ENCODE peak calls at places on chromosomes 4 and X, in seven cellular contexts. N is SK-N-SH, P is A549, B is K562, G is HCT116, V is WTC11, S is GM12878. L is an unnamed sample.

GRCh38 chrX:136779346-136779781 is 1.4 kb downstream of the ARHGEF6 start:
- DNase-seq in S (peak), N (no peak), B (no peak), P (no peak), G (no peak), V (no peak), L (peak)

GRCh38 chr4:73883306-73883705 is 14.1 kb downstream of the CXCL1 start:
- DNase-seq in S (no peak), P (no peak), G (no peak), B (no peak), V (no peak), N (no peak), L (peak)

GRCh38 chr4:141391293-141391692 is 170.6 kb downstream of the ZNF330 start:
- DNase-seq in G (no peak), V (no peak), S (no peak), N (no peak), B (no peak), P (no peak), L (no peak)

GRCh38 chr4:129747756-129748155 is 651.8 kb downstream of the C4orf33 start:
- DNase-seq in P (no peak), G (no peak), S (no peak), V (no peak), N (no peak), B (no peak), L (no peak)

GRCh38 chrX:129759576-129760061 is 20.1 kb upstream of the SASH3 start:
- DNase-seq in G (no peak), V (no peak), B (peak), P (peak), S (no peak), N (no peak), L (peak)

GRCh38 chr4:174522183-174523002 is at the start of gene HPGD:
- DNase-seq in P (peak), S (no peak), N (peak), G (no peak), V (peak), B (peak), L (no peak)

GRCh38 chr4:10115657-10116624 is 658 bp downstream of the WDR1 start:
- DNase-seq in V (peak), S (peak), N (peak), G (peak), P (peak), B (peak), L (peak)

GRCh38 chrX:39631275-39631674 is 466.5 kb downstream of the BCOR start:
- DNase-seq in N (no peak), B (no peak), S (no peak), P (no peak), G (no peak), V (no peak), L (no peak)

GRCh38 chr4:161256716-161257115 is 907.1 kb downstream of the FSTL5 start:
- DNase-seq in N (no peak), B (no peak), V (no peak), P (peak), G (peak), S (no peak), L (peak)

GRCh38 chr4:161249779-161250440 is 913.9 kb downstream of the FSTL5 start:
- DNase-seq in P (no peak), N (no peak), S (no peak), V (no peak), G (no peak), B (no peak), L (no peak)

GRCh38 chr4:161256172-161256571 is 907.6 kb downstream of the FSTL5 start:
- DNase-seq in P (no peak), B (no peak), V (peak), N (no peak), S (no peak), G (peak), L (no peak)

GRCh38 chr4:161252520-161253141 is 911.2 kb downstream of the FSTL5 start:
- DNase-seq in B (no peak), P (peak), G (peak), N (no peak), V (no peak), S (peak), L (peak)

GRCh38 chr4:161254375-161254774 is 909.4 kb downstream of the FSTL5 start:
- DNase-seq in G (no peak), B (no peak), N (no peak), S (no peak), V (no peak), P (peak), L (peak)
- TF ChIP-seq CTCF in G (peak), B (no peak), N (no peak), S (no peak), V (no peak), P (peak), L (no peak)

GRCh38 chrX:2969021-2969420 is 37.3 kb upstream of the ARSH start:
- DNase-seq in P (no peak), B (no peak), V (no peak), N (no peak), S (no peak), G (no peak), L (no peak)

GRCh38 chrX:2967012-2967411 is 37.9 kb upstream of the ARSD start:
- DNase-seq in N (no peak), G (no peak), B (no peak), S (no peak), V (no peak), P (peak), L (no peak)

GRCh38 chrX:2967584-2967983 is 38.4 kb upstream of the ARSD start:
- DNase-seq in G (no peak), N (no peak), P (no peak), V (no peak), B (no peak), S (no peak), L (no peak)

GRCh38 chrX:2965965-2966364 is 36.8 kb upstream of the ARSD start:
- DNase-seq in N (no peak), P (no peak), S (no peak), B (no peak), G (no peak), V (no peak), L (peak)

DNA sequence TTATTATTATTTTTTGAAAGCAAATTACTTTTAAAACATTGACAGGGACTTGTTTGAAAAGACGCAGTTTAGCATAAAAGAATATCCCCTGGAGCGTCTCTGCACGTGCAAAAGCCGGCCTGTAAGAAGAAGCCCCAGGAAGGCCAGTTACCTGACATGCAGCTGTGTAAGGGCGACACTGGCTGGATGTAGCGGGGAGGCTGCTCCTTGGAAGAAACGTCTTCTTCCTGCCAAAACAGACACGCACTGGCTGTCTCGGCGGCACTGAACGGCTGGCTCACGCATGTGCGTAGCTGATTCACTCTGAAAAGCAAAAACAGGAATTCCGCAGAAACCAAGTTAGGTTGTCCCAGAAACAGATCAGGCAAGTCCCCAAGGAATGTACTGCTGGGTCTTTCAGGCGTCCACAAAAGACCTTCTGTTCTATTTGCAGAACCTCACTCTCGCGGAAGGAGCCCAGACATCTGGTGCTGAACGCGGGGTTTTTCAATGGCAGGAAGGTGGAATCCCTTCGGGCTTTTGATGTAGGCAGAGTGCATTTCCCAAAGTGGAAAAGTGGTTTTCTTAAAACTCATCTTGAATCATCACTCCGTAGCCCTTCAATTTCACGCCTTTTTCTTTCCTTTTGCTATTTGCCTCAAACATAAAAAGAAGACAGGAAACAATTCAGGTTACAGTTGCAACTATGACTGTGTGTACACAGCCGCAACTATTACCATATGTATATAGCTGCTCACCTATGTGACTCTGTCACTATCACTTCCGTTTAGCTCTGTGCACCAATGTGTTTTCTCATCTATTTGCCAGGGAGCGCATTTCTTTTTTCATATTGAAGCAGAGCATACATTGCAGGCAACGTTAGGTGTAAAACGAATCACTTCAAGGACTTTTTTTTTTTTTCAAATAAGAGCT is 38.1 kb upstream of the ARSH start:
- DNase-seq in N (no peak), B (no peak), G (no peak), P (no peak), V (no peak), S (no peak), L (no peak)
- TF ChIP-seq MAX in N (no peak), B (no peak), G (no peak), P (no peak), V (no peak), S (no peak), L (no peak)

GRCh38 chr4:44678094-44679023 is at the start of gene GUF1:
- DNase-seq in V (peak), P (peak), B (peak), S (peak), N (peak), G (peak), L (peak)
- TF ChIP-seq CTCF in V (no peak), P (no peak), B (no peak), S (no peak), N (peak), G (no peak), L (no peak)

GRCh38 chr4:24322517-24322916 is 261.8 kb downstream of the DHX15 start:
- DNase-seq in B (no peak), V (no peak), P (no peak), N (no peak), G (no peak), S (no peak), L (no peak)
- TF ChIP-seq MAX in B (no peak), V (no peak), P (no peak), N (no peak), G (no peak), S (no peak), L (no peak)

GRCh38 chr4:29131304-29131703 is 1588.9 kb upstream of the PCDH7 start:
- DNase-seq in N (no peak), V (no peak), G (peak), S (no peak), B (no peak), P (no peak), L (no peak)
- TF ChIP-seq CTCF in N (no peak), V (no peak), G (peak), S (no peak), B (no peak), P (no peak), L (no peak)

DNA sequence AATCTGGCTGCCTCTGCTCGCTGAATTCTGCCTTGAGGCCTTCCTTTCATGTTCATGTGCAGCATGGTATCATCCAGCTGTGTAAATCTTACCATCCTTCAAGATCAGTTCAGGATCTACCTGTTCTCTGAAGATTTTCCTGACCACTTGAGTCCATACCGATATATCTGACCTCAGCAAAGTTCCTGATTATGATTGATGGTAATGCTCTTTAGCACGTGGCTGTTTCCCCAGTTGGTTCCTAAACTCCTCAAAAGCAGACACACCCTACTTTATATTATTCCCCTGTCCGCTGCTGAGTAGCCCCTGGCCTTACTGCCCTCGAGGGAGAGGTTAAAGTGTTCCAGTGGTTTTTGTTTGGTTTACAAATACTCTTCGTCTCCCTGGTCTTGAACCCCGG is 20.0 kb downstream of the GALNT7 start:
- DNase-seq in B (no peak), G (no peak), P (no peak), V (no peak), N (no peak), S (no peak), L (no peak)
- TF ChIP-seq MAX in B (peak), G (no peak), P (no peak), V (no peak), N (no peak), S (no peak), L (no peak)

GRCh38 chrX:112147206-112147605 is 64.6 kb upstream of the TRPC5 start:
- DNase-seq in N (peak), S (no peak), B (peak), P (peak), V (peak), G (no peak), L (peak)
- TF ChIP-seq CTCF in N (peak), S (peak), B (no peak), P (peak), V (peak), G (no peak), L (peak)

GRCh38 chr4:150818129-150818528 is 197.0 kb downstream of the LRBA start:
- DNase-seq in S (no peak), V (no peak), P (no peak), N (no peak), G (no peak), B (no peak), L (no peak)
- TF ChIP-seq MAX in S (no peak), V (no peak), P (no peak), N (no peak), G (no peak), B (no peak), L (no peak)

GRCh38 chr4:169791064-169791463 is 33.3 kb upstream of the HPF1 start:
- DNase-seq in N (no peak), V (no peak), P (peak), B (no peak), S (no peak), G (no peak), L (no peak)

GRCh38 chr4:169795585-169795984 is 37.8 kb upstream of the HPF1 start:
- DNase-seq in B (no peak), P (no peak), N (no peak), V (no peak), G (no peak), S (no peak), L (no peak)

GRCh38 chr4:169791527-169792156 is 33.9 kb upstream of the HPF1 start:
- DNase-seq in S (no peak), N (peak), B (peak), G (peak), P (peak), V (peak), L (peak)
- TF ChIP-seq CTCF in S (peak), N (peak), B (peak), G (peak), P (peak), V (no peak), L (peak)

GRCh38 chr4:88623097-88623496 is 30.8 kb downstream of the HERC3 start:
- DNase-seq in V (no peak), S (no peak), P (peak), G (no peak), N (no peak), B (no peak), L (peak)
- TF ChIP-seq MAX in V (no peak), S (no peak), P (no peak), G (no peak), N (no peak), B (no peak), L (no peak)